ENCODE peak calls at places on chromosomes 5 and 9, in nine cellular contexts. One of them, this sample, is unnamed.
A peak's percentile ranks its signal among the peaks of the same experiment; 100 is the strongest.

GRCh38 chr5:142248853-142249462 is 75.9 kb downstream of the SPRY4 start:
- DNase-seq in stomach: peak; percentile 34
- DNase-seq in IMR-90: peak; percentile 12
- DNase-seq in body of pancreas: no peak
- DNase-seq in thyroid gland: no peak
- DNase-seq in ovary: no peak
- DNase-seq in heart left ventricle: peak; percentile 33
- DNase-seq in transverse colon: peak; percentile 59
- DNase-seq in endothelial cell of umbilical vein: no peak
- DNase-seq in this sample: no peak

GRCh38 chr9:115668506-115668905 is 485.1 kb upstream of the PAPPA start:
- DNase-seq in stomach: no peak
- DNase-seq in IMR-90: peak; percentile 94
- DNase-seq in body of pancreas: no peak
- DNase-seq in thyroid gland: no peak
- DNase-seq in ovary: no peak
- DNase-seq in heart left ventricle: no peak
- DNase-seq in transverse colon: no peak
- DNase-seq in endothelial cell of umbilical vein: no peak
- DNase-seq in this sample: no peak

GRCh38 chr5:9207820-9208418 is 338.0 kb downstream of the SEMA5A start:
- DNase-seq in stomach: no peak
- DNase-seq in IMR-90: peak; percentile 69
- DNase-seq in body of pancreas: no peak
- DNase-seq in thyroid gland: no peak
- DNase-seq in ovary: no peak
- DNase-seq in heart left ventricle: no peak
- DNase-seq in transverse colon: no peak
- DNase-seq in endothelial cell of umbilical vein: peak; percentile 45
- DNase-seq in this sample: peak; percentile 71

GRCh38 chr9:86022687-86023266 is 76.6 kb downstream of the GOLM1 start:
- DNase-seq in stomach: no peak
- DNase-seq in IMR-90: no peak
- DNase-seq in body of pancreas: no peak
- DNase-seq in thyroid gland: no peak
- DNase-seq in ovary: no peak
- DNase-seq in heart left ventricle: no peak
- DNase-seq in transverse colon: no peak
- DNase-seq in endothelial cell of umbilical vein: peak; percentile 54
- DNase-seq in this sample: no peak

GRCh38 chr5:130289132-130290088 is 385.1 kb downstream of the CHSY3 start:
- DNase-seq in stomach: no peak
- DNase-seq in IMR-90: no peak
- DNase-seq in body of pancreas: no peak
- DNase-seq in thyroid gland: no peak
- DNase-seq in ovary: no peak
- DNase-seq in heart left ventricle: no peak
- DNase-seq in transverse colon: no peak
- DNase-seq in endothelial cell of umbilical vein: no peak
- DNase-seq in this sample: no peak

GRCh38 chr9:68546596-68547390 is 6.1 kb upstream of the TMEM252 start:
- DNase-seq in stomach: no peak
- DNase-seq in IMR-90: no peak
- DNase-seq in body of pancreas: peak; percentile 33
- DNase-seq in thyroid gland: peak; percentile 35
- DNase-seq in ovary: no peak
- DNase-seq in heart left ventricle: no peak
- DNase-seq in transverse colon: no peak
- DNase-seq in endothelial cell of umbilical vein: no peak
- DNase-seq in this sample: no peak

GRCh38 chr5:124599048-124599973 is 147.1 kb downstream of the ZNF608 start:
- DNase-seq in stomach: peak; percentile 70
- DNase-seq in IMR-90: peak; percentile 61
- DNase-seq in body of pancreas: peak; percentile 93
- DNase-seq in thyroid gland: peak; percentile 82
- DNase-seq in ovary: no peak
- DNase-seq in heart left ventricle: peak; percentile 14
- DNase-seq in transverse colon: peak; percentile 13
- DNase-seq in endothelial cell of umbilical vein: peak; percentile 98
- DNase-seq in this sample: no peak

GRCh38 chr5:60495644-60496520 is 204.1 kb downstream of the DEPDC1B start:
- DNase-seq in stomach: no peak
- DNase-seq in IMR-90: no peak
- DNase-seq in body of pancreas: no peak
- DNase-seq in thyroid gland: no peak
- DNase-seq in ovary: no peak
- DNase-seq in heart left ventricle: no peak
- DNase-seq in transverse colon: no peak
- DNase-seq in endothelial cell of umbilical vein: no peak
- DNase-seq in this sample: no peak

GRCh38 chr5:66744040-66744439 is 147.8 kb downstream of the MAST4 start:
- DNase-seq in stomach: no peak
- DNase-seq in IMR-90: peak; percentile 41
- DNase-seq in body of pancreas: no peak
- DNase-seq in thyroid gland: no peak
- DNase-seq in ovary: peak; percentile 41
- DNase-seq in heart left ventricle: no peak
- DNase-seq in transverse colon: no peak
- DNase-seq in endothelial cell of umbilical vein: no peak
- DNase-seq in this sample: peak; percentile 63

GRCh38 chr9:2608276-2608675 is 13.3 kb upstream of the VLDLR start:
- DNase-seq in stomach: no peak
- DNase-seq in IMR-90: no peak
- DNase-seq in body of pancreas: no peak
- DNase-seq in thyroid gland: no peak
- DNase-seq in ovary: no peak
- DNase-seq in heart left ventricle: no peak
- DNase-seq in transverse colon: no peak
- DNase-seq in endothelial cell of umbilical vein: no peak
- DNase-seq in this sample: no peak

GRCh38 chr9:79524266-79524665 is 47.5 kb upstream of the TLE4 start:
- DNase-seq in stomach: no peak
- DNase-seq in IMR-90: peak; percentile 60
- DNase-seq in body of pancreas: no peak
- DNase-seq in thyroid gland: no peak
- DNase-seq in ovary: no peak
- DNase-seq in heart left ventricle: no peak
- DNase-seq in transverse colon: no peak
- DNase-seq in endothelial cell of umbilical vein: no peak
- DNase-seq in this sample: no peak

GRCh38 chr5:157915638-157916037 is 56.7 kb upstream of the CLINT1 start:
- DNase-seq in stomach: peak; percentile 96
- DNase-seq in IMR-90: peak; percentile 13
- DNase-seq in body of pancreas: peak; percentile 96
- DNase-seq in thyroid gland: peak; percentile 100
- DNase-seq in ovary: peak; percentile 65
- DNase-seq in heart left ventricle: peak; percentile 96
- DNase-seq in transverse colon: peak; percentile 70
- DNase-seq in endothelial cell of umbilical vein: peak; percentile 84
- DNase-seq in this sample: no peak

GRCh38 chr9:18888241-18888794 is 144.7 kb downstream of the SAXO1 start:
- DNase-seq in stomach: no peak
- DNase-seq in IMR-90: peak; percentile 21
- DNase-seq in body of pancreas: no peak
- DNase-seq in thyroid gland: no peak
- DNase-seq in ovary: no peak
- DNase-seq in heart left ventricle: peak; percentile 29
- DNase-seq in transverse colon: no peak
- DNase-seq in endothelial cell of umbilical vein: no peak
- DNase-seq in this sample: no peak

GRCh38 chr9:76896035-76896434 is 9.9 kb downstream of the PRUNE2 start:
- DNase-seq in stomach: no peak
- DNase-seq in IMR-90: no peak
- DNase-seq in body of pancreas: no peak
- DNase-seq in thyroid gland: no peak
- DNase-seq in ovary: no peak
- DNase-seq in heart left ventricle: no peak
- DNase-seq in transverse colon: no peak
- DNase-seq in endothelial cell of umbilical vein: no peak
- DNase-seq in this sample: no peak

DNA sequence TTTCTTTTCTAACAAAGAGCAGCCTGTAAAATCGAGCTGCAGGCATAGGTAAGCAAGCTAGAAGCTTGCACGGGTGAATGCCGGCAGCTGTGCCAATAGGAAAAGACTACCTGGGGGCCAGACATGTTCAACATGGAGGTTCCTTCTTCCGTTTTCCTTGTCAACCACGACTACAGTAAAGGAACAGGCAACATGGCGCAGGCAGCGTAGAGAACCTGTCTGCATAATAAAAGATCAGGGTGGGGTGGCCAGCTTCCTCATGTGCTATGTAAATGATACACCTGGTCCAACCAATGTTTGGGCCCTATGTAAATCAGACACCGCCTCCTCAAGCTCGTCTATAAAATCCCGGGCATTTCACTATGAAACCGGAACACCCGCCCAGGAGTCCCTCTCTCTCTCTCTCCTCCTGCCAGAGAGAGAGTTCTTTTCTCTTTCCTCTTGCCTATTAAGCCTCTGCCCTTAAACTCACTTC is 103.8 kb upstream of the LIFR start:
- DNase-seq in stomach: no peak
- DNase-seq in IMR-90: no peak
- DNase-seq in body of pancreas: peak; percentile 96
- DNase-seq in thyroid gland: no peak
- DNase-seq in ovary: no peak
- DNase-seq in heart left ventricle: peak; percentile 18
- DNase-seq in transverse colon: no peak
- DNase-seq in endothelial cell of umbilical vein: no peak
- DNase-seq in this sample: no peak
- TF ChIP-seq POLR2A in stomach: no peak
- TF ChIP-seq POLR2A in IMR-90: no peak
- TF ChIP-seq POLR2A in body of pancreas: peak; percentile 97
- TF ChIP-seq POLR2A in thyroid gland: no peak
- TF ChIP-seq POLR2A in ovary: no peak
- TF ChIP-seq POLR2A in heart left ventricle: no peak
- TF ChIP-seq POLR2A in transverse colon: no peak
- TF ChIP-seq POLR2A in endothelial cell of umbilical vein: no peak
- TF ChIP-seq POLR2A in this sample: no peak

GRCh38 chr9:133750927-133751649 is 12.9 kb upstream of the SARDH start:
- DNase-seq in stomach: peak; percentile 15
- DNase-seq in IMR-90: no peak
- DNase-seq in body of pancreas: no peak
- DNase-seq in thyroid gland: no peak
- DNase-seq in ovary: no peak
- DNase-seq in heart left ventricle: no peak
- DNase-seq in transverse colon: no peak
- DNase-seq in endothelial cell of umbilical vein: no peak
- DNase-seq in this sample: no peak
- TF ChIP-seq POLR2A in stomach: no peak
- TF ChIP-seq POLR2A in IMR-90: no peak
- TF ChIP-seq POLR2A in body of pancreas: no peak
- TF ChIP-seq POLR2A in thyroid gland: no peak
- TF ChIP-seq POLR2A in ovary: no peak
- TF ChIP-seq POLR2A in heart left ventricle: no peak
- TF ChIP-seq POLR2A in transverse colon: no peak
- TF ChIP-seq POLR2A in endothelial cell of umbilical vein: no peak
- TF ChIP-seq POLR2A in this sample: no peak

GRCh38 chr9:100411472-100412270 is 15.3 kb upstream of the MSANTD3 start:
- DNase-seq in stomach: peak; percentile 91
- DNase-seq in IMR-90: peak; percentile 85
- DNase-seq in body of pancreas: peak; percentile 96
- DNase-seq in thyroid gland: peak; percentile 93
- DNase-seq in ovary: peak; percentile 87
- DNase-seq in heart left ventricle: peak; percentile 88
- DNase-seq in transverse colon: peak; percentile 92
- DNase-seq in endothelial cell of umbilical vein: peak; percentile 90
- DNase-seq in this sample: peak; percentile 88
- TF ChIP-seq POLR2A in stomach: no peak
- TF ChIP-seq POLR2A in IMR-90: peak; percentile 32
- TF ChIP-seq POLR2A in body of pancreas: peak; percentile 75
- TF ChIP-seq POLR2A in thyroid gland: peak; percentile 63
- TF ChIP-seq POLR2A in ovary: no peak
- TF ChIP-seq POLR2A in heart left ventricle: no peak
- TF ChIP-seq POLR2A in transverse colon: no peak
- TF ChIP-seq POLR2A in endothelial cell of umbilical vein: peak; percentile 75
- TF ChIP-seq POLR2A in this sample: peak; percentile 75

GRCh38 chr5:138372225-138372624 is 19.7 kb downstream of the KDM3B start:
- DNase-seq in stomach: no peak
- DNase-seq in IMR-90: no peak
- DNase-seq in body of pancreas: no peak
- DNase-seq in thyroid gland: no peak
- DNase-seq in ovary: no peak
- DNase-seq in heart left ventricle: no peak
- DNase-seq in transverse colon: no peak
- DNase-seq in endothelial cell of umbilical vein: no peak
- DNase-seq in this sample: no peak
- TF ChIP-seq POLR2A in stomach: no peak
- TF ChIP-seq POLR2A in IMR-90: no peak
- TF ChIP-seq POLR2A in body of pancreas: no peak
- TF ChIP-seq POLR2A in thyroid gland: no peak
- TF ChIP-seq POLR2A in ovary: no peak
- TF ChIP-seq POLR2A in heart left ventricle: no peak
- TF ChIP-seq POLR2A in transverse colon: no peak
- TF ChIP-seq POLR2A in endothelial cell of umbilical vein: no peak
- TF ChIP-seq POLR2A in this sample: no peak

DNA sequence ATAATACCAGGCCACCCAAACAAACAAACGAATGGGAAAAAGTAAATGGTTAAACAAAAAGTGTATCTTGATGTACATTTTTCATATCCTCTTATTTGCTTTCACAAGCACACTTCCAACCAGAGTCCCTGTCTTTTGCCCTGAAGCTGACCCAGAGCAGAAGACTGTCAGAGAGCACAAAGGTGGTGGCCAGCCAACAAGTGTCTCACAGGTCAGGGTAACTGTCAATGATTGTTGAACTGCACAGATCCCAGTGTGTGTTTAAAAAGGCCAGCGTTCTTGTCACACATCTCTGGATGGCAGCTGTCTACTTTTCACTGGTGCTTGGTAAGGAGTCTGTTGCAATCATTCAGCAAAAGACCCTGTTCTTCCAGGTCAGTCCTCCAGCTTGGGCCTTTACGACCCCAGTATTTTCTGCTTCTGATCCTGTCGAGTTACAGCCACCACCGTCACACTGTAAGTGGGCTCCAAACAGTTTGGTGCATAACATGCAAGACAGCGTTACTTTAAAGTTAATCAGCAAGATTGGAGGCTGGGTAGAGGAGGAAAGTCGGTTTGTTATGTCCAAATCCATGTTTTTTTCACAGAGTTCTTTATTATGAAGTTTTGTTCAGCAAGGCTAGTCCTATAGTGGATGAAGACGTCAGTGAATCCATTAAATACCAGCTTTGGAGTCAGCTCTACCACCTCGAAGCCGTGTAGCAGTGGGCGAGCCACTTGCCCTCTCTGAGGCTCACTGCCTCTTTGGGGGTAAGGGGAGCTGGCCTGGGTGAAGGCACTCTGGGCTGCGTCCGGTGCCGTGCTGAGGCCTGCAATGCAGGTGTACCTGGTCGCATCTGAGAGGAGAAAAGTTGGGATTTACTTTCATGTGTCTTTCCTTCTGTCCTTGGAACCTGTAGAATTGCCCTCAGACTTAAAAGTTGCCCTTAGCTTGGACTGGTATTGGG is 265.7 kb downstream of the AOPEP start:
- DNase-seq in stomach: no peak
- DNase-seq in IMR-90: no peak
- DNase-seq in body of pancreas: no peak
- DNase-seq in thyroid gland: no peak
- DNase-seq in ovary: no peak
- DNase-seq in heart left ventricle: no peak
- DNase-seq in transverse colon: no peak
- DNase-seq in endothelial cell of umbilical vein: no peak
- DNase-seq in this sample: no peak
- TF ChIP-seq POLR2A in stomach: no peak
- TF ChIP-seq POLR2A in IMR-90: no peak
- TF ChIP-seq POLR2A in body of pancreas: no peak
- TF ChIP-seq POLR2A in thyroid gland: no peak
- TF ChIP-seq POLR2A in ovary: no peak
- TF ChIP-seq POLR2A in heart left ventricle: no peak
- TF ChIP-seq POLR2A in transverse colon: no peak
- TF ChIP-seq POLR2A in endothelial cell of umbilical vein: no peak
- TF ChIP-seq POLR2A in this sample: no peak

GRCh38 chr9:125200216-125201047 is at the start of gene RABEPK:
- DNase-seq in stomach: peak; percentile 94
- DNase-seq in IMR-90: peak; percentile 93
- DNase-seq in body of pancreas: peak; percentile 92
- DNase-seq in thyroid gland: peak; percentile 93
- DNase-seq in ovary: peak; percentile 93
- DNase-seq in heart left ventricle: peak; percentile 94
- DNase-seq in transverse colon: peak; percentile 95
- DNase-seq in endothelial cell of umbilical vein: peak; percentile 94
- DNase-seq in this sample: peak; percentile 91
- TF ChIP-seq POLR2A in stomach: no peak
- TF ChIP-seq POLR2A in IMR-90: peak; percentile 80
- TF ChIP-seq POLR2A in body of pancreas: peak; percentile 89
- TF ChIP-seq POLR2A in thyroid gland: peak; percentile 91
- TF ChIP-seq POLR2A in ovary: peak; percentile 67
- TF ChIP-seq POLR2A in heart left ventricle: peak; percentile 34
- TF ChIP-seq POLR2A in transverse colon: peak; percentile 93
- TF ChIP-seq POLR2A in endothelial cell of umbilical vein: peak; percentile 93
- TF ChIP-seq POLR2A in this sample: peak; percentile 84

This sample was measured in erythroblast.